ENCODE peak calls at places on chromosomes 1 and 21, in ten cellular contexts. H is pancreas; T is stimulated activated CD4-positive, alpha-beta T cell treated with anti-CD3 and anti-CD28 coated beads, Interleukin-4, amount 100 ng/mL, for 48 hours; O is germinal center; A is NCI-H2029; R is NAMALWA; I is NCI-H82; V is kidney; D is NCI-H345; S is stimulated activated CD8-positive, alpha-beta memory T cell treated with anti-CD3 and anti-CD28 coated beads, Interleukin-4, amount 100 ng/mL, for 4 hours. W is an unnamed sample.
A peak's percentile ranks its signal among the peaks of the same experiment; 100 is the strongest.

GRCh38 chr1:65804584-65804983 is 11.9 kb downstream of the PDE4B start:
- DNase-seq in V (no peak), D (no peak), S (no peak), I (no peak), A (no peak), T (no peak), H (no peak), R (no peak), O (no peak), W (no peak)

GRCh38 chr1:4032571-4032970 is 132.5 kb upstream of the C1orf174 start:
- DNase-seq in H (no peak), R (no peak), D (no peak), V (no peak), I (no peak), S (no peak), O (no peak), T (no peak), A (no peak), W (no peak)

GRCh38 chr1:33147275-33147996 is 34.4 kb downstream of the TRIM62 start:
- DNase-seq in R (no peak), S (no peak), O (no peak), T (no peak), I (no peak), D (no peak), H (no peak), V (no peak), A (no peak), W (no peak)

GRCh38 chr1:151992345-151993083 is 1.1 kb downstream of the S100A10 start:
- DNase-seq in I (peak; percentile 23), H (peak; percentile 84), T (no peak), A (peak; percentile 66), D (no peak), S (peak; percentile 16), V (peak; percentile 93), R (no peak), O (no peak), W (peak; percentile 92)

GRCh38 chr1:155134858-155135415 is 715 bp upstream of the SLC50A1 start:
- DNase-seq in T (peak; percentile 63), D (peak; percentile 80), R (no peak), H (peak; percentile 86), S (peak; percentile 43), A (peak; percentile 73), I (peak; percentile 82), V (peak; percentile 97), O (no peak), W (peak; percentile 96)

GRCh38 chr1:198153103-198153502 is 3.7 kb upstream of the NEK7 start:
- DNase-seq in I (no peak), R (no peak), O (no peak), T (no peak), A (peak; percentile 45), V (no peak), D (no peak), S (no peak), H (no peak), W (no peak)

GRCh38 chr21:41865002-41865777 is 14.0 kb downstream of the PRDM15 start:
- DNase-seq in O (no peak), H (no peak), A (no peak), T (no peak), V (no peak), S (no peak), D (no peak), I (no peak), R (peak; percentile 55), W (no peak)

GRCh38 chr21:24844672-24845071 is 762.6 kb downstream of the MRPL39 start:
- DNase-seq in R (no peak), A (no peak), I (no peak), V (no peak), T (no peak), H (no peak), O (no peak), D (peak; percentile 18), S (no peak), W (no peak)

GRCh38 chr1:154765970-154766369 is 104.1 kb downstream of the KCNN3 start:
- DNase-seq in V (no peak), T (no peak), A (no peak), S (no peak), R (peak; percentile 31), I (peak; percentile 80), D (peak; percentile 14), O (peak; percentile 23), H (no peak), W (peak; percentile 56)

GRCh38 chr1:48082271-48082925 is 85.2 kb upstream of the TRABD2B start:
- DNase-seq in R (no peak), O (no peak), H (no peak), V (no peak), T (no peak), A (peak; percentile 17), S (no peak), D (peak; percentile 22), I (no peak), W (no peak)

GRCh38 chr1:196933531-196934189 is 9.9 kb upstream of the CFHR2 start:
- DNase-seq in O (no peak), A (peak; percentile 67), I (peak; percentile 61), T (no peak), D (no peak), H (no peak), S (no peak), V (peak; percentile 59), R (no peak), W (no peak)

GRCh38 chr1:213423041-213423440 is 372.0 kb downstream of the RPS6KC1 start:
- DNase-seq in I (no peak), R (no peak), O (no peak), V (no peak), T (no peak), D (no peak), H (no peak), S (no peak), A (no peak), W (no peak)

GRCh38 chr21:29230541-29231275 is 68.0 kb upstream of the BACH1 start:
- DNase-seq in S (no peak), I (peak; percentile 34), O (no peak), T (no peak), H (no peak), V (no peak), A (no peak), R (no peak), D (no peak), W (no peak)

GRCh38 chr1:56844709-56845108 is 9.9 kb upstream of the C8A start:
- DNase-seq in O (no peak), A (no peak), T (no peak), H (no peak), I (peak; percentile 43), R (no peak), D (peak; percentile 27), V (no peak), S (no peak), W (no peak)

GRCh38 chr1:209652873-209653401 is 712 bp upstream of the LAMB3 start:
- DNase-seq in I (peak; percentile 16), O (no peak), A (peak; percentile 86), D (peak; percentile 73), V (peak; percentile 96), R (no peak), T (peak; percentile 54), H (peak; percentile 97), S (no peak), W (peak; percentile 99)

GRCh38 chr21:14533555-14534400 is 12.3 kb downstream of the SAMSN1 start:
- DNase-seq in D (no peak), T (no peak), V (no peak), H (no peak), I (no peak), O (no peak), S (no peak), A (no peak), R (no peak), W (peak; percentile 4)

GRCh38 chr1:26156285-26157038 is 2.4 kb upstream of the FAM110D start:
- DNase-seq in S (no peak), H (peak; percentile 49), T (no peak), D (peak; percentile 10), O (no peak), V (no peak), R (no peak), A (no peak), I (peak; percentile 78), W (no peak)

GRCh38 chr1:52523376-52523775 is 29.5 kb downstream of the TUT4 start:
- DNase-seq in I (no peak), V (no peak), S (no peak), H (no peak), D (no peak), O (no peak), A (no peak), T (no peak), R (no peak), W (no peak)

GRCh38 chr1:118918230-118918939 is 69.8 kb downstream of the TBX15 start:
- DNase-seq in D (no peak), O (peak; percentile 9), S (no peak), V (no peak), A (no peak), I (no peak), T (no peak), H (no peak), R (peak; percentile 1), W (no peak)

GRCh38 chr1:155236451-155236850 is 18.8 kb downstream of the ENTREP3 start:
- DNase-seq in D (no peak), O (no peak), R (no peak), A (no peak), V (no peak), H (no peak), T (no peak), I (no peak), S (no peak), W (no peak)

GRCh38 chr1:30940541-30940940 is 32.0 kb upstream of the SDC3 start:
- DNase-seq in V (no peak), O (no peak), H (no peak), S (no peak), R (no peak), I (no peak), D (no peak), A (no peak), T (no peak), W (no peak)

GRCh38 chr1:168932539-168932938 is 174.0 kb upstream of the ATP1B1 start:
- DNase-seq in S (no peak), O (no peak), R (no peak), V (no peak), D (peak; percentile 37), A (no peak), I (no peak), H (no peak), T (no peak), W (peak; percentile 32)

GRCh38 chr1:29309621-29310020 is 73.3 kb downstream of the PTPRU start:
- DNase-seq in T (no peak), R (no peak), A (no peak), V (no peak), S (no peak), I (no peak), H (no peak), O (no peak), D (no peak), W (no peak)

GRCh38 chr1:248756151-248756550 is 592 bp upstream of the LYPD8 start:
- DNase-seq in D (no peak), T (no peak), V (no peak), I (no peak), H (no peak), R (no peak), O (no peak), S (no peak), A (no peak), W (no peak)

GRCh38 chr1:41372600-41372993 is 11.4 kb downstream of the FOXO6 start:
- DNase-seq in T (no peak), S (no peak), A (no peak), R (no peak), O (no peak), I (no peak), V (no peak), H (no peak), D (no peak), W (no peak)

GRCh38 chr21:34606051-34606450 is 8.9 kb downstream of the RCAN1 start:
- DNase-seq in S (no peak), H (no peak), D (no peak), I (peak; percentile 60), V (no peak), R (no peak), A (no peak), O (no peak), T (no peak), W (no peak)

GRCh38 chr1:176552217-176552974 is 89.4 kb downstream of the PAPPA2 start:
- DNase-seq in T (no peak), H (no peak), S (no peak), O (no peak), I (peak; percentile 74), D (no peak), R (no peak), A (no peak), V (no peak), W (no peak)

GRCh38 chr1:214506972-214507431 is 44.4 kb downstream of the PTPN14 start:
- DNase-seq in V (no peak), R (no peak), S (no peak), D (no peak), T (no peak), I (peak; percentile 84), A (no peak), O (no peak), H (no peak), W (peak; percentile 92)

W was measured in HT-29.